ENCODE peak calls at places on chromosomes 7 and 10, in nine cellular contexts. R, M, L, K, W, Q, U, F and V are unnamed samples.

GRCh38 chr7:4730276-4730675 is 45.1 kb upstream of the AP5Z1 start:
- DNase-seq in R (no peak), M (no peak), L (no peak), K (no peak), W (no peak), Q (no peak), U (no peak), F (no peak), V (no peak)

GRCh38 chr10:102514487-102515311 is 10.9 kb downstream of the SUFU start:
- DNase-seq in R (no peak), M (no peak), L (no peak), K (no peak), W (no peak), Q (no peak), U (no peak), F (no peak), V (no peak)

GRCh38 chr7:89104748-89105685 is 309.5 kb upstream of the TEX47 start:
- DNase-seq in R (peak; percentile 15), M (no peak), L (no peak), K (no peak), W (no peak), Q (no peak), U (no peak), F (no peak), V (peak; percentile 45)

GRCh38 chr7:128455556-128456254 is at the start of gene HILPDA:
- DNase-seq in R (peak; percentile 98), M (peak; percentile 92), L (peak; percentile 92), K (peak; percentile 90), W (peak; percentile 87), Q (peak; percentile 79), U (peak; percentile 89), F (peak; percentile 92), V (peak; percentile 97)

GRCh38 chr7:7157887-7158271 is 24.5 kb upstream of the C1GALT1 start:
- DNase-seq in R (peak; percentile 81), M (no peak), L (no peak), K (no peak), W (no peak), Q (no peak), U (no peak), F (peak; percentile 45), V (peak; percentile 77)

GRCh38 chr10:34081347-34081743 is 733.8 kb downstream of the PARD3 start:
- DNase-seq in R (no peak), M (no peak), L (no peak), K (no peak), W (no peak), Q (no peak), U (no peak), F (no peak), V (no peak)

GRCh38 chr7:138945806-138946205 is 35.4 kb downstream of the KIAA1549 start:
- DNase-seq in R (no peak), M (peak; percentile 7), L (no peak), K (no peak), W (no peak), Q (no peak), U (no peak), F (no peak), V (no peak)

GRCh38 chr7:151451156-151451555 is 11.2 kb upstream of the CRYGN start:
- DNase-seq in R (no peak), M (no peak), L (no peak), K (no peak), W (no peak), Q (no peak), U (no peak), F (no peak), V (no peak)

GRCh38 chr7:151007469-151007898 is 16.7 kb downstream of the NOS3 start:
- DNase-seq in R (peak; percentile 20), M (no peak), L (no peak), K (no peak), W (no peak), Q (no peak), U (no peak), F (peak; percentile 31), V (no peak)

GRCh38 chr7:106521115-106521514 is 139.8 kb downstream of the CCDC71L start:
- DNase-seq in R (peak; percentile 9), M (no peak), L (no peak), K (no peak), W (no peak), Q (no peak), U (no peak), F (no peak), V (no peak)

GRCh38 chr7:116628971-116629586 is 42.9 kb upstream of the MET start:
- DNase-seq in R (peak; percentile 50), M (no peak), L (no peak), K (no peak), W (no peak), Q (no peak), U (no peak), F (no peak), V (peak; percentile 53)

GRCh38 chr10:124588736-124589451 is 127.3 kb downstream of the LHPP start:
- DNase-seq in R (peak; percentile 16), M (no peak), L (no peak), K (no peak), W (no peak), Q (no peak), U (no peak), F (peak; percentile 90), V (no peak)

GRCh38 chr10:103445767-103446567 is 6.2 kb downstream of the CALHM2 start:
- DNase-seq in R (no peak), M (no peak), L (no peak), K (no peak), W (no peak), Q (no peak), U (no peak), F (no peak), V (no peak)

GRCh38 chr7:142482899-142483658 is 225.2 kb upstream of the PRSS58 start:
- DNase-seq in R (peak; percentile 77), M (peak; percentile 75), L (no peak), K (no peak), W (peak; percentile 35), Q (peak; percentile 68), U (peak; percentile 43), F (peak; percentile 57), V (peak; percentile 51)

GRCh38 chr10:130990536-130990935 is 321.0 kb downstream of the TCERG1L start:
- DNase-seq in R (no peak), M (no peak), L (no peak), K (no peak), W (no peak), Q (no peak), U (no peak), F (no peak), V (no peak)

GRCh38 chr10:125781374-125781773 is 5.8 kb upstream of the MMP21 start:
- DNase-seq in R (no peak), M (no peak), L (peak; percentile 36), K (no peak), W (no peak), Q (no peak), U (no peak), F (no peak), V (no peak)

GRCh38 chr10:16458196-16458977 is 21.6 kb downstream of the PTER start:
- DNase-seq in R (no peak), M (no peak), L (no peak), K (no peak), W (no peak), Q (no peak), U (no peak), F (no peak), V (no peak)